ENCODE peak calls at places on chromosome 4, in seven cellular contexts. One of them, this sample, is unnamed.

GRCh38 chr4:167025651-167026050 is 208.6 kb downstream of the SPOCK3 start:
- DNase-seq in GM12878: no peak
- DNase-seq in A549: peak
- DNase-seq in K562: no peak
- DNase-seq in HepG2: peak
- DNase-seq in HCT116: no peak
- DNase-seq in IMR-90: no peak
- DNase-seq in this sample: no peak

GRCh38 chr4:144740316-144740715 is 94.4 kb downstream of the HHIP start:
- DNase-seq in HCT116: peak
- DNase-seq in HepG2: no peak
- DNase-seq in K562: no peak
- DNase-seq in A549: no peak
- DNase-seq in IMR-90: peak
- DNase-seq in GM12878: no peak
- DNase-seq in this sample: no peak

GRCh38 chr4:153318696-153319320 is 25.7 kb upstream of the MND1 start:
- DNase-seq in K562: peak
- DNase-seq in A549: peak
- DNase-seq in HepG2: peak
- DNase-seq in GM12878: no peak
- DNase-seq in HCT116: peak
- DNase-seq in IMR-90: peak
- DNase-seq in this sample: no peak

GRCh38 chr4:141788169-141788915 is 152.0 kb downstream of the IL15 start:
- DNase-seq in HCT116: no peak
- DNase-seq in A549: no peak
- DNase-seq in IMR-90: peak
- DNase-seq in HepG2: no peak
- DNase-seq in GM12878: no peak
- DNase-seq in K562: no peak
- DNase-seq in this sample: no peak

GRCh38 chr4:48329976-48330375 is 11.4 kb upstream of the SLAIN2 start:
- DNase-seq in HepG2: no peak
- DNase-seq in HCT116: no peak
- DNase-seq in IMR-90: peak
- DNase-seq in K562: no peak
- DNase-seq in A549: peak
- DNase-seq in GM12878: no peak
- DNase-seq in this sample: no peak

GRCh38 chr4:6356076-6356560 is 86.5 kb downstream of the WFS1 start:
- DNase-seq in HepG2: no peak
- DNase-seq in A549: no peak
- DNase-seq in GM12878: no peak
- DNase-seq in IMR-90: no peak
- DNase-seq in HCT116: no peak
- DNase-seq in K562: no peak
- DNase-seq in this sample: no peak

GRCh38 chr4:120829113-120829831 is 93.3 kb downstream of the PRDM5 start:
- DNase-seq in A549: no peak
- DNase-seq in HepG2: no peak
- DNase-seq in K562: no peak
- DNase-seq in GM12878: no peak
- DNase-seq in IMR-90: peak
- DNase-seq in HCT116: no peak
- DNase-seq in this sample: no peak

GRCh38 chr4:126180642-126181041 is 865.9 kb downstream of the FAT4 start:
- DNase-seq in GM12878: no peak
- DNase-seq in IMR-90: no peak
- DNase-seq in HCT116: no peak
- DNase-seq in K562: no peak
- DNase-seq in HepG2: no peak
- DNase-seq in A549: no peak
- DNase-seq in this sample: no peak

GRCh38 chr4:123832173-123833026 is 435.8 kb downstream of the SPRY1 start:
- DNase-seq in HCT116: no peak
- DNase-seq in K562: no peak
- DNase-seq in IMR-90: peak
- DNase-seq in GM12878: no peak
- DNase-seq in A549: no peak
- DNase-seq in HepG2: no peak
- DNase-seq in this sample: no peak

GRCh38 chr4:153447175-153447887 is 18.8 kb upstream of the TMEM131L start:
- DNase-seq in K562: no peak
- DNase-seq in IMR-90: peak
- DNase-seq in HepG2: no peak
- DNase-seq in A549: no peak
- DNase-seq in GM12878: no peak
- DNase-seq in HCT116: no peak
- DNase-seq in this sample: no peak

GRCh38 chr4:2442175-2442993 is 23.6 kb downstream of the CFAP99 start:
- DNase-seq in HCT116: no peak
- DNase-seq in K562: peak
- DNase-seq in GM12878: no peak
- DNase-seq in HepG2: no peak
- DNase-seq in A549: no peak
- DNase-seq in IMR-90: no peak
- DNase-seq in this sample: no peak

GRCh38 chr4:164734476-164734875 is 19.5 kb upstream of the SMIM31 start:
- DNase-seq in HepG2: no peak
- DNase-seq in IMR-90: no peak
- DNase-seq in HCT116: no peak
- DNase-seq in K562: no peak
- DNase-seq in A549: no peak
- DNase-seq in GM12878: no peak
- DNase-seq in this sample: no peak

GRCh38 chr4:179097741-179098140 is 1655.5 kb upstream of the AGA start:
- DNase-seq in HCT116: no peak
- DNase-seq in GM12878: no peak
- DNase-seq in IMR-90: peak
- DNase-seq in K562: peak
- DNase-seq in HepG2: no peak
- DNase-seq in A549: no peak
- DNase-seq in this sample: no peak

DNA sequence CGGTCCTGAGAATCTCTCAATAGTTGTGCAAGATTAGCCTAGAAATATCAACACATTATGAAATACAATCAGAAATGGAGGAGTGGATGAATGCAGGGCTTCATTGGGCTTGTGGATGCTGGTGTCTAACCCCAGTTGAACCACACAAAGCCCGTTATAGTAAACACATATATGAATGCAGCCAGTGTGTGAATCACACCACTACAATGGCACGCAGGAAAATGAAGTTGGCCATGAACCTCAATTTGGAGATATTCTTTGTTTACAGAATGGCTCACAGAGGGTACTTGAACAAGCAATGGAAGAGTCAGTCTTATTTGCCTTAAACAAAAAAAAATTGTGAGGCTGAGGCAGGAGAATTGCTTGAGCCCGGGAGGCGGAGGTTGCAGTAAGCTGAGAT is 57.8 kb downstream of the SOD3 start:
- DNase-seq in K562: no peak
- DNase-seq in IMR-90: peak
- DNase-seq in A549: peak
- DNase-seq in HepG2: peak
- DNase-seq in GM12878: no peak
- DNase-seq in HCT116: no peak
- DNase-seq in this sample: no peak
- TF ChIP-seq CEBPB in K562: no peak
- TF ChIP-seq CEBPB in IMR-90: peak
- TF ChIP-seq CEBPB in A549: no peak
- TF ChIP-seq CEBPB in HepG2: peak
- TF ChIP-seq CEBPB in GM12878: no peak
- TF ChIP-seq CEBPB in HCT116: no peak
- TF ChIP-seq CEBPB in this sample: no peak

GRCh38 chr4:169620846-169621228 is 459 bp downstream of the CLCN3 start:
- DNase-seq in HepG2: peak
- DNase-seq in A549: peak
- DNase-seq in GM12878: no peak
- DNase-seq in HCT116: no peak
- DNase-seq in IMR-90: no peak
- DNase-seq in K562: no peak
- DNase-seq in this sample: no peak
- TF ChIP-seq CEBPB in HepG2: no peak
- TF ChIP-seq CEBPB in A549: no peak
- TF ChIP-seq CEBPB in GM12878: no peak
- TF ChIP-seq CEBPB in HCT116: no peak
- TF ChIP-seq CEBPB in IMR-90: no peak
- TF ChIP-seq CEBPB in K562: no peak
- TF ChIP-seq CEBPB in this sample: no peak

GRCh38 chr4:175635513-175635912 is 176.6 kb downstream of the GPM6A start:
- DNase-seq in A549: no peak
- DNase-seq in K562: no peak
- DNase-seq in HCT116: no peak
- DNase-seq in IMR-90: no peak
- DNase-seq in HepG2: no peak
- DNase-seq in GM12878: no peak
- DNase-seq in this sample: no peak

GRCh38 chr4:175637762-175638161 is 174.3 kb downstream of the GPM6A start:
- DNase-seq in A549: no peak
- DNase-seq in HCT116: no peak
- DNase-seq in GM12878: no peak
- DNase-seq in IMR-90: no peak
- DNase-seq in HepG2: no peak
- DNase-seq in K562: no peak
- DNase-seq in this sample: no peak

GRCh38 chr4:175641053-175641452 is 171.0 kb downstream of the GPM6A start:
- DNase-seq in A549: no peak
- DNase-seq in IMR-90: no peak
- DNase-seq in HepG2: no peak
- DNase-seq in GM12878: no peak
- DNase-seq in HCT116: no peak
- DNase-seq in K562: no peak
- DNase-seq in this sample: no peak

DNA sequence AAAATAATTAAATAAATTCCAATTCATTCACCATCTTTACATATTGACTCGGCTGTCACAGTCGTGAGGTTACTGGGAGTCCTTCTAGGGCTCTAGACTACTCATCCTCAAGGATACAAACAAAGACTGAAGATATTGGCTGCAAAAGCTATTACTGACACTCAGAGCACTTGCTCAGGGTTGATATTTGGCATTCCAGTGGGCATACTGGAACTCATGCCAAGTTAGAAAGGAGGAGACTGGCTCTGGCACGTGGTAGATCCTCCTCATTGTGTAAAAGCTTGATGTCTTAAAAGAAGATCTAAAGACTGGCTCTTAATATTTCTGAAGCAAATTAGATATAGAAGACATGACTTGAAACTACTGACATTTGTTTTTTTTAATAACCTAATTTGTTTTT is 172.7 kb downstream of the GPM6A start:
- DNase-seq in A549: no peak
- DNase-seq in GM12878: no peak
- DNase-seq in K562: no peak
- DNase-seq in HepG2: no peak
- DNase-seq in IMR-90: no peak
- DNase-seq in HCT116: no peak
- DNase-seq in this sample: no peak
- TF ChIP-seq CEBPB in A549: no peak
- TF ChIP-seq CEBPB in GM12878: no peak
- TF ChIP-seq CEBPB in K562: no peak
- TF ChIP-seq CEBPB in HepG2: no peak
- TF ChIP-seq CEBPB in IMR-90: no peak
- TF ChIP-seq CEBPB in HCT116: no peak
- TF ChIP-seq CEBPB in this sample: no peak

GRCh38 chr4:26878729-26879415 is 18.2 kb downstream of the STIM2 start:
- DNase-seq in HCT116: no peak
- DNase-seq in K562: no peak
- DNase-seq in GM12878: no peak
- DNase-seq in IMR-90: peak
- DNase-seq in A549: no peak
- DNase-seq in HepG2: no peak
- DNase-seq in this sample: no peak

GRCh38 chr4:26877946-26878345 is 17.3 kb downstream of the STIM2 start:
- DNase-seq in HCT116: no peak
- DNase-seq in A549: no peak
- DNase-seq in HepG2: no peak
- DNase-seq in K562: no peak
- DNase-seq in GM12878: no peak
- DNase-seq in IMR-90: no peak
- DNase-seq in this sample: no peak

GRCh38 chr4:26879805-26880204 is 19.2 kb downstream of the STIM2 start:
- DNase-seq in K562: peak
- DNase-seq in HCT116: no peak
- DNase-seq in GM12878: no peak
- DNase-seq in IMR-90: no peak
- DNase-seq in A549: no peak
- DNase-seq in HepG2: no peak
- DNase-seq in this sample: no peak

GRCh38 chr4:26874110-26874509 is 13.5 kb downstream of the STIM2 start:
- DNase-seq in HCT116: no peak
- DNase-seq in HepG2: no peak
- DNase-seq in GM12878: no peak
- DNase-seq in A549: no peak
- DNase-seq in IMR-90: no peak
- DNase-seq in K562: no peak
- DNase-seq in this sample: no peak

GRCh38 chr4:26877417-26877816 is 16.8 kb downstream of the STIM2 start:
- DNase-seq in IMR-90: no peak
- DNase-seq in K562: no peak
- DNase-seq in HCT116: no peak
- DNase-seq in A549: no peak
- DNase-seq in HepG2: no peak
- DNase-seq in GM12878: no peak
- DNase-seq in this sample: no peak
- TF ChIP-seq CEBPB in IMR-90: no peak
- TF ChIP-seq CEBPB in K562: no peak
- TF ChIP-seq CEBPB in HCT116: no peak
- TF ChIP-seq CEBPB in A549: no peak
- TF ChIP-seq CEBPB in HepG2: no peak
- TF ChIP-seq CEBPB in GM12878: no peak
- TF ChIP-seq CEBPB in this sample: no peak

DNA sequence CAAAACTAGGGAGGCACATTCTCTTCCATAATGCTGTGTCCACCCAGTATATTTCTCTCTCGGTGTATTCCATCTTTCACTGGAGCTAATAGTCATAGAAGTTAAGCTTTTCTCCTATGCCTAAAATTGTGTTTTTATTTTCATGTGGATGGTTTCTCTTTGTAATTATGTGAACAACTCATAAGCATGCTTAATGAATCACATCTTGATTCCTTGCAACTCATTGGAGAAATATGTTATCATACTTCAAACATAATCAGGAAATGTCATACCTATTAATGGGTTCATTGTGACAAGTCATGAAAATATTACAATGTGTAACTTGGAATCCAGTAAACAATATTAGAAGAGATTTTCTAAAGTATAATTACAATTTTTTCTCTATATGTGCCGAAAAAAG is 186.3 kb downstream of the SLC7A11 start:
- DNase-seq in A549: no peak
- DNase-seq in K562: no peak
- DNase-seq in HCT116: no peak
- DNase-seq in GM12878: no peak
- DNase-seq in IMR-90: peak
- DNase-seq in HepG2: no peak
- DNase-seq in this sample: no peak
- TF ChIP-seq CEBPB in A549: no peak
- TF ChIP-seq CEBPB in K562: no peak
- TF ChIP-seq CEBPB in HCT116: no peak
- TF ChIP-seq CEBPB in GM12878: no peak
- TF ChIP-seq CEBPB in IMR-90: no peak
- TF ChIP-seq CEBPB in HepG2: no peak
- TF ChIP-seq CEBPB in this sample: no peak